ENCODE peak calls at places on chromosomes 3 and 15, in seven cellular contexts. J, T, C, L, D, P and V are unnamed samples.

GRCh38 chr15:57727031-57727430 is 20.5 kb downstream of the POLR2M start:
- DNase-seq in J (peak; percentile 16), T (no peak), C (no peak), L (no peak), D (no peak), P (no peak), V (no peak)

GRCh38 chr3:81726132-81726531 is 35.3 kb downstream of the GBE1 start:
- DNase-seq in J (peak; percentile 56), T (no peak), C (no peak), L (no peak), D (no peak), P (no peak), V (no peak)

GRCh38 chr15:38069001-38069400 is 134.6 kb downstream of the TMCO5A start:
- DNase-seq in J (peak; percentile 85), T (peak; percentile 52), C (no peak), L (peak; percentile 29), D (no peak), P (no peak), V (no peak)

GRCh38 chr15:40844543-40844981 is 714 bp downstream of the SPINT1 start:
- DNase-seq in J (no peak), T (no peak), C (peak; percentile 54), L (peak; percentile 51), D (no peak), P (peak; percentile 17), V (peak; percentile 20)

GRCh38 chr3:128997486-128997885 is 3.6 kb upstream of the CFAP92 start:
- DNase-seq in J (no peak), T (no peak), C (no peak), L (no peak), D (no peak), P (no peak), V (no peak)

GRCh38 chr3:111917300-111917699 is 58.2 kb downstream of the PHLDB2 start:
- DNase-seq in J (peak; percentile 52), T (no peak), C (no peak), L (no peak), D (no peak), P (no peak), V (no peak)

GRCh38 chr3:42493126-42493797 is 9.2 kb upstream of the VIPR1 start:
- DNase-seq in J (no peak), T (peak; percentile 22), C (no peak), L (peak; percentile 9), D (no peak), P (no peak), V (no peak)

GRCh38 chr3:123420416-123420968 is 28.4 kb downstream of the ADCY5 start:
- DNase-seq in J (no peak), T (no peak), C (no peak), L (no peak), D (no peak), P (no peak), V (no peak)

GRCh38 chr3:154799801-154800200 is 280.3 kb upstream of the MME start:
- DNase-seq in J (peak; percentile 43), T (no peak), C (no peak), L (no peak), D (no peak), P (no peak), V (no peak)

GRCh38 chr3:125140011-125140813 is 72.3 kb downstream of the SLC12A8 start:
- DNase-seq in J (peak; percentile 61), T (peak; percentile 73), C (no peak), L (no peak), D (no peak), P (no peak), V (no peak)

GRCh38 chr3:59065240-59065639 is 15.4 kb upstream of the CFAP20DC start:
- DNase-seq in J (no peak), T (no peak), C (no peak), L (no peak), D (no peak), P (no peak), V (no peak)

GRCh38 chr15:85006655-85007054 is 25.0 kb downstream of the PDE8A start:
- DNase-seq in J (no peak), T (no peak), C (no peak), L (no peak), D (no peak), P (no peak), V (no peak)

GRCh38 chr15:72515591-72516389 is 41.7 kb downstream of the ARIH1 start:
- DNase-seq in J (peak; percentile 20), T (no peak), C (no peak), L (no peak), D (no peak), P (no peak), V (no peak)

GRCh38 chr15:59689626-59690236 is 611 bp upstream of the BNIP2 start:
- DNase-seq in J (peak; percentile 47), T (peak; percentile 78), C (peak; percentile 92), L (peak; percentile 88), D (peak; percentile 76), P (peak; percentile 62), V (peak; percentile 46)

GRCh38 chr3:161333696-161334095 is 37.6 kb downstream of the SPTSSB start:
- DNase-seq in J (no peak), T (no peak), C (no peak), L (no peak), D (no peak), P (no peak), V (no peak)

GRCh38 chr15:25243800-25244097 is 195.1 kb downstream of the UBE3A start:
- DNase-seq in J (no peak), T (peak; percentile 23), C (peak; percentile 1), L (no peak), D (no peak), P (no peak), V (no peak)
- H3K9me3 ChIP-seq in J (peaks cover 67% of the 10 kb centered on the region), T (peaks cover 3% of the 10 kb centered on the region), C (no peaks in the 10 kb centered on the region), L (peaks cover 55% of the 10 kb centered on the region), D (no peaks in the 10 kb centered on the region), P (no peaks in the 10 kb centered on the region), V (no peaks in the 10 kb centered on the region)

DNA sequence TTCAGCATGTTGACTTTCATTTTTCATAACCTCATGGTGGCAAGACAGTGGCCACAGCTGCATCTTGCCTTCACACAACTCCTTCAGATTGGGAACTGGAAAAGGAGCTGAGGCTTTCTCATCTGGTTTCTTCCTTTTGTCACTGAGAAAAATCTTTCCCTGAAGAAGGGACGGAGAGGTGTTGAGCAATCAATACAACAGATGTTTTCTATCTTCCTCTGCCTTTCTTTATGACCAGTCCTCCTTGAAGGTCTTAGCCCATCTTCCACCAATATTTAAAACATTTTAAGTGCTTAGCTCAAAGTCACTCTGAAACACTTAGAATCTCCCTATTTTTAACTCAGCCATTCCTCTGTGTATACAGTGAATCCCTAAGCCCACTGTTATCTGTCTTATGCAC is 11.9 kb downstream of the ZNF660 start:
- DNase-seq in J (peak; percentile 17), T (no peak), C (no peak), L (no peak), D (no peak), P (no peak), V (no peak)
- H3K9me3 ChIP-seq in J (peaks cover 19% of the 10 kb centered on the region), T (peaks cover 17% of the 10 kb centered on the region), C (peaks cover 38% of the 10 kb centered on the region), L (peaks cover 38% of the 10 kb centered on the region), D (peaks cover 45% of the 10 kb centered on the region), P (peaks cover 13% of the 10 kb centered on the region), V (peaks cover 3% of the 10 kb centered on the region)

GRCh38 chr3:180229113-180229512 is 192.4 kb upstream of the PEX5L start:
- DNase-seq in J (no peak), T (no peak), C (no peak), L (no peak), D (no peak), P (no peak), V (no peak)
- H3K9me3 ChIP-seq in J (peaks cover 19% of the 10 kb centered on the region), T (no peaks in the 10 kb centered on the region), C (peaks cover 15% of the 10 kb centered on the region), L (peaks cover 50% of the 10 kb centered on the region), D (no peaks in the 10 kb centered on the region), P (peaks cover 11% of the 10 kb centered on the region), V (no peaks in the 10 kb centered on the region)

DNA sequence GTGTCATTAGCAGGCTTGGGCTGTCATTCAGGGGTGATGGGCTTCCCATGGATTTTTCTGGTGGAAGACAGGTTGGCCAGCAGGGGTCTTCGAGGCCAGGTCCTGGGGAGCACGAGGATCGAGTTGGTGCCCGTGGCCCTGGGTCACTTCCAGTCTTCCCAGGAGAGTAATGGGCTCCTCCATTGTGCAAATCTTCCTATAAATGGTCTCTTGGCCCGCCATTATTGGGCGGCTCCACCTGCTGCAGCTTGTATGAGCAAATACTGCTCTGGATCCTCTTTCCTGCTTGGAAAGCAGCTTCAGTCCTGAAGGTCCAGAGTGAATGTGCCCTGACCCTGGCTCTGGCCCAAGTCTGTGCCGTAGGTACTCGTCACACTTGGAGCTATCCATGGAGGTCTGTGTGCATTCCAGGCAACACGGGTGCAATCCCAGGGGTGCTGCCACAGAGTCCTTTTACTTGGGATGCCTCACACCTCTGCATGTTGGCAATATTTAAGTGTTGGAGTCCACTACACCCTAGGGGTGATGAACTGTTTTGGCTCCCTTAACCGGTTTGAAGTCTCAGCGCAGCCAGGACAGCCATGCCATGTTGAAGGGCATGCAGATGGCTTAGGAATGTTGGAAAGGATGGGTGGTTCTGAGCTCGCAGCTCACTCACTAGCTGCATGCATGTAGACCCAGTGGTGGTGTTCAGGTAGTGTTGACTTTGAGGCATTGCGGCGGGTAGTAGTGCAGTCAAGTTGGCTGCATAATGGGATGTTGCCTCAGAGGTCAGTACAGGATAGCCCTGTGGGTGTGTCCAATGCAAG is 97.6 kb downstream of the SNRPN start:
- DNase-seq in J (no peak), T (peak; percentile 25), C (no peak), L (peak; percentile 15), D (peak; percentile 11), P (no peak), V (no peak)
- H3K9me3 ChIP-seq in J (peaks cover 91% of the 10 kb centered on the region), T (peaks cover 57% of the 10 kb centered on the region), C (peaks cover 77% of the 10 kb centered on the region), L (peaks cover 100% of the 10 kb centered on the region), D (peaks cover 99% of the 10 kb centered on the region), P (peaks cover 98% of the 10 kb centered on the region), V (peaks cover 48% of the 10 kb centered on the region)

DNA sequence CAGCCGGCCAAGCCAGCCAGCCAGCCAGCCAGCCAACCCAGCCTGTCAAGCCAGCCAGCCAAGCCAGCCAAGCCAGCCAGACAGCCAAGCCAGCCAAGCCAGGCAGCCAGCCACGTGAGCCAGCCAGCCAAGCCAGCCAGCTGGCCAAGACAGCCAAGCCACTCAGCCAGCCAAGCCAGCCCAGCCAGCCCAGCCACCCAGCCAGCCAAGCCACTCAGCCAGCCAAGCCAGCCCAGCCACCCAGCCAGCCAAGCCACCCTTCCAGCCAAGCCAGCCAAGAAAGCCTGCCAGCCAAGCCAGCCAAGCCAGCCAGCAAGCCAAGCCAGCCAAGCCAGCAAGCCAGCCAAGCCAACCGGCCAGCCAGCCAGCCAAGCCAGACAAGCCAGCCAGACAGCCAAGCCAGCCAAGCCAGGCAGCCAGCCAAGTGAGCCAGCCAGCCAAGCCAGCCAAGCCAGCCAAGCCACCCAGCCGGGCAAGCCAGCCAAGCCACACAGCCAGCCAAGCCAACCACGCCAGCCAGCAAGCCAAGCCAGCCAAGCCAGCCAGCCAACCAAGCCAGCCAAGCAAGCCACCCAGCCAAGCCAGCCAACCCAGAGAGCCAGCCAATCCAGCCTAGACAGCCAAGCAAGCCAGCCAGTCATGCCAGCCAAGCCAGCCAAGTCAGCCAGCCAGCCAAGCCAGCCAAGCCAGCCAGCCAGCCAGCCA is 199.5 kb downstream of the GOLGA6L6 start:
- DNase-seq in J (no peak), T (peak; percentile 86), C (peak; percentile 90), L (peak; percentile 72), D (peak; percentile 65), P (peak; percentile 19), V (peak; percentile 43)
- H3K9me3 ChIP-seq in J (peaks cover 68% of the 10 kb centered on the region), T (peaks cover 13% of the 10 kb centered on the region), C (peaks cover 3% of the 10 kb centered on the region), L (peaks cover 52% of the 10 kb centered on the region), D (peaks cover 12% of the 10 kb centered on the region), P (peaks cover 2% of the 10 kb centered on the region), V (peaks cover 3% of the 10 kb centered on the region)

DNA sequence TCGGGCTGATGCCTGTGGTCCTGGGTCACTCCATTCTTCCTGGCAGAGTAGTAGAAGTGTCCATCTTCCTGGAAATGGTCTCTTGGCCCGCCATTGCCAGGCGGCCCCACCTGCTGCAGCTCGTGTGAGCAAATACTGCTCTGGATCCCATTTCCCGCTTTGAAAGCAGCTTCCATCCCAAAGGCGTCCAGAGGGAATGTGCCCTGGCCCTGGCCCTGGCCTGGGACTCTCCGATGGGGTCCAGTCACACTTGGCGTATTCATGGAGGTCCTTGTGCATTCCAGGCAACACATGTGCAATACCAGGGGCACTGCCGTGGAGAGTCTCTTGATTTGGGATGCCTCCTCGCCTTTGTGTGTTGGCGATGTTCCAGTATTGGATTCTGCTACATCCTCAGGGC is 111.1 kb downstream of the SNRPN start:
- DNase-seq in J (no peak), T (no peak), C (no peak), L (no peak), D (no peak), P (no peak), V (no peak)
- H3K9me3 ChIP-seq in J (peaks cover 100% of the 10 kb centered on the region), T (peaks cover 81% of the 10 kb centered on the region), C (peaks cover 98% of the 10 kb centered on the region), L (peaks cover 100% of the 10 kb centered on the region), D (peaks cover 98% of the 10 kb centered on the region), P (peaks cover 100% of the 10 kb centered on the region), V (peaks cover 50% of the 10 kb centered on the region)